ENCODE peak calls at places on chromosome 7, in eight cellular contexts. One of them, this sample, is unnamed.

GRCh38 chr7:25952277-25953057 is 199.5 kb upstream of the NFE2L3 start:
- DNase-seq in PC-3: no peak
- DNase-seq in neural progenitor cell: no peak
- DNase-seq in IMR-90: no peak
- DNase-seq in H9: peak; percentile 34
- DNase-seq in colonic mucosa: no peak
- DNase-seq in keratinocyte: no peak
- DNase-seq in fibroblast of lung: no peak
- DNase-seq in this sample: no peak

GRCh38 chr7:34493752-34494151 is 164.3 kb upstream of the NPSR1 start:
- DNase-seq in neural progenitor cell: no peak
- DNase-seq in colonic mucosa: no peak
- DNase-seq in PC-3: no peak
- DNase-seq in fibroblast of lung: no peak
- DNase-seq in H9: no peak
- DNase-seq in IMR-90: no peak
- DNase-seq in keratinocyte: no peak
- DNase-seq in this sample: no peak

GRCh38 chr7:84256481-84256880 is 61.9 kb upstream of the SEMA3A start:
- DNase-seq in colonic mucosa: no peak
- DNase-seq in IMR-90: peak; percentile 55
- DNase-seq in fibroblast of lung: peak; percentile 60
- DNase-seq in keratinocyte: no peak
- DNase-seq in PC-3: no peak
- DNase-seq in H9: no peak
- DNase-seq in neural progenitor cell: no peak
- DNase-seq in this sample: no peak

GRCh38 chr7:116708248-116708647 is 36.3 kb downstream of the MET start:
- DNase-seq in PC-3: no peak
- DNase-seq in colonic mucosa: no peak
- DNase-seq in fibroblast of lung: peak; percentile 27
- DNase-seq in H9: no peak
- DNase-seq in IMR-90: no peak
- DNase-seq in neural progenitor cell: no peak
- DNase-seq in keratinocyte: no peak
- DNase-seq in this sample: no peak

GRCh38 chr7:30805931-30806330 is 34.7 kb downstream of the MINDY4 start:
- DNase-seq in H9: no peak
- DNase-seq in colonic mucosa: no peak
- DNase-seq in keratinocyte: no peak
- DNase-seq in neural progenitor cell: no peak
- DNase-seq in IMR-90: no peak
- DNase-seq in PC-3: no peak
- DNase-seq in fibroblast of lung: no peak
- DNase-seq in this sample: no peak

GRCh38 chr7:2965745-2966270 is 77.9 kb downstream of the CARD11 start:
- DNase-seq in IMR-90: no peak
- DNase-seq in colonic mucosa: no peak
- DNase-seq in PC-3: no peak
- DNase-seq in fibroblast of lung: no peak
- DNase-seq in neural progenitor cell: no peak
- DNase-seq in H9: no peak
- DNase-seq in keratinocyte: no peak
- DNase-seq in this sample: no peak

GRCh38 chr7:6516387-6516983 is 34.8 kb downstream of the GRID2IP start:
- DNase-seq in PC-3: peak; percentile 89
- DNase-seq in IMR-90: peak; percentile 79
- DNase-seq in H9: peak; percentile 92
- DNase-seq in neural progenitor cell: peak; percentile 93
- DNase-seq in colonic mucosa: peak; percentile 86
- DNase-seq in fibroblast of lung: peak; percentile 83
- DNase-seq in keratinocyte: peak; percentile 44
- DNase-seq in this sample: peak; percentile 91

GRCh38 chr7:13845601-13846000 is 143.9 kb downstream of the ETV1 start:
- DNase-seq in neural progenitor cell: no peak
- DNase-seq in IMR-90: no peak
- DNase-seq in keratinocyte: no peak
- DNase-seq in colonic mucosa: no peak
- DNase-seq in PC-3: no peak
- DNase-seq in fibroblast of lung: no peak
- DNase-seq in H9: no peak
- DNase-seq in this sample: no peak

GRCh38 chr7:40680657-40681056 is 545.9 kb downstream of the SUGCT start:
- DNase-seq in colonic mucosa: no peak
- DNase-seq in keratinocyte: no peak
- DNase-seq in neural progenitor cell: peak; percentile 40
- DNase-seq in fibroblast of lung: no peak
- DNase-seq in H9: no peak
- DNase-seq in PC-3: peak; percentile 39
- DNase-seq in IMR-90: no peak
- DNase-seq in this sample: no peak

GRCh38 chr7:80044796-80045195 is 89.8 kb upstream of the GNAI1 start:
- DNase-seq in H9: no peak
- DNase-seq in fibroblast of lung: no peak
- DNase-seq in colonic mucosa: no peak
- DNase-seq in PC-3: no peak
- DNase-seq in IMR-90: no peak
- DNase-seq in neural progenitor cell: no peak
- DNase-seq in keratinocyte: no peak
- DNase-seq in this sample: no peak

GRCh38 chr7:90458104-90458503 is 11.3 kb upstream of the PTTG1IP2 start:
- DNase-seq in colonic mucosa: no peak
- DNase-seq in PC-3: no peak
- DNase-seq in fibroblast of lung: no peak
- DNase-seq in keratinocyte: no peak
- DNase-seq in neural progenitor cell: no peak
- DNase-seq in IMR-90: no peak
- DNase-seq in H9: no peak
- DNase-seq in this sample: no peak

GRCh38 chr7:66047426-66047825 is 28.2 kb upstream of the ASL start:
- DNase-seq in IMR-90: peak; percentile 95
- DNase-seq in colonic mucosa: no peak
- DNase-seq in H9: no peak
- DNase-seq in neural progenitor cell: no peak
- DNase-seq in keratinocyte: peak; percentile 71
- DNase-seq in PC-3: peak; percentile 93
- DNase-seq in fibroblast of lung: peak; percentile 89
- DNase-seq in this sample: no peak

GRCh38 chr7:30116771-30117170 is 18.0 kb upstream of the MTURN start:
- DNase-seq in colonic mucosa: no peak
- DNase-seq in IMR-90: no peak
- DNase-seq in neural progenitor cell: no peak
- DNase-seq in PC-3: no peak
- DNase-seq in keratinocyte: no peak
- DNase-seq in H9: no peak
- DNase-seq in fibroblast of lung: no peak
- DNase-seq in this sample: no peak

GRCh38 chr7:5354460-5355279 is 69.0 kb downstream of the TNRC18 start:
- DNase-seq in IMR-90: peak; percentile 43
- DNase-seq in keratinocyte: peak; percentile 9
- DNase-seq in colonic mucosa: peak; percentile 91
- DNase-seq in H9: peak; percentile 74
- DNase-seq in neural progenitor cell: no peak
- DNase-seq in PC-3: peak; percentile 17
- DNase-seq in fibroblast of lung: no peak
- DNase-seq in this sample: peak; percentile 84

GRCh38 chr7:154480817-154481216 is 428.6 kb downstream of the DPP6 start:
- DNase-seq in neural progenitor cell: no peak
- DNase-seq in H9: no peak
- DNase-seq in IMR-90: no peak
- DNase-seq in colonic mucosa: no peak
- DNase-seq in fibroblast of lung: no peak
- DNase-seq in keratinocyte: no peak
- DNase-seq in PC-3: no peak
- DNase-seq in this sample: no peak

DNA sequence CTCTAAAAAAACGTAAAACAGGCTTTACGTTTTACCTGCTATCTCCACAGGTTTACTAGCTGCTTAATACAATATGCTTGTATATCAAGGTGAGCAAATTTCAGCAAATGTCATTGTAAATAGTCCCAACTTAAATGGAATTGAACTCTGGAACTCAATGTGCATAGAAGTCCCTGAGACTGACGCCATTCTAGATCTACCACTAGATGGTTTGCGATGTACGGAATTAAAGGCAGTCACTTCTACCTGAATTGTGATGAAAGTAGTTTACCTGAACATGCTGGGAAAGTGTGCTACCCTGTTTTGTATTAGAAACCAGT is 837 bp upstream of the SNX13 start:
- DNase-seq in neural progenitor cell: no peak
- DNase-seq in colonic mucosa: no peak
- DNase-seq in H9: no peak
- DNase-seq in PC-3: peak; percentile 32
- DNase-seq in fibroblast of lung: peak; percentile 16
- DNase-seq in IMR-90: no peak
- DNase-seq in keratinocyte: no peak
- DNase-seq in this sample: no peak
- TF ChIP-seq CTCF in neural progenitor cell: no peak
- TF ChIP-seq CTCF in colonic mucosa: no peak
- TF ChIP-seq CTCF in H9: no peak
- TF ChIP-seq CTCF in PC-3: no peak
- TF ChIP-seq CTCF in fibroblast of lung: peak; percentile 19
- TF ChIP-seq CTCF in IMR-90: no peak
- TF ChIP-seq CTCF in keratinocyte: no peak
- TF ChIP-seq CTCF in this sample: no peak

GRCh38 chr7:778271-778967 is 51.3 kb upstream of the PRKAR1B start:
- DNase-seq in fibroblast of lung: no peak
- DNase-seq in H9: no peak
- DNase-seq in keratinocyte: no peak
- DNase-seq in neural progenitor cell: no peak
- DNase-seq in IMR-90: peak; percentile 4
- DNase-seq in colonic mucosa: no peak
- DNase-seq in PC-3: no peak
- DNase-seq in this sample: peak; percentile 73

GRCh38 chr7:776992-777520 is 50.0 kb upstream of the PRKAR1B start:
- DNase-seq in PC-3: no peak
- DNase-seq in IMR-90: peak; percentile 63
- DNase-seq in keratinocyte: no peak
- DNase-seq in neural progenitor cell: no peak
- DNase-seq in colonic mucosa: no peak
- DNase-seq in fibroblast of lung: no peak
- DNase-seq in H9: no peak
- DNase-seq in this sample: peak; percentile 29

GRCh38 chr7:774161-775109 is 47.4 kb upstream of the PRKAR1B start:
- DNase-seq in fibroblast of lung: peak; percentile 26
- DNase-seq in PC-3: peak; percentile 32
- DNase-seq in IMR-90: peak; percentile 20
- DNase-seq in H9: peak; percentile 81
- DNase-seq in colonic mucosa: peak; percentile 69
- DNase-seq in neural progenitor cell: peak; percentile 78
- DNase-seq in keratinocyte: no peak
- DNase-seq in this sample: peak; percentile 82

GRCh38 chr7:777679-778078 is 50.6 kb upstream of the PRKAR1B start:
- DNase-seq in fibroblast of lung: no peak
- DNase-seq in H9: no peak
- DNase-seq in keratinocyte: no peak
- DNase-seq in colonic mucosa: no peak
- DNase-seq in neural progenitor cell: no peak
- DNase-seq in PC-3: no peak
- DNase-seq in IMR-90: no peak
- DNase-seq in this sample: peak; percentile 41

GRCh38 chr7:776381-776780 is 49.3 kb upstream of the PRKAR1B start:
- DNase-seq in IMR-90: no peak
- DNase-seq in fibroblast of lung: no peak
- DNase-seq in colonic mucosa: no peak
- DNase-seq in keratinocyte: no peak
- DNase-seq in H9: no peak
- DNase-seq in neural progenitor cell: no peak
- DNase-seq in PC-3: no peak
- DNase-seq in this sample: peak; percentile 49
- H3K9ac ChIP-seq in IMR-90: no peak overlapping the region
- H3K9ac ChIP-seq in fibroblast of lung: no peak overlapping the region
- H3K9ac ChIP-seq in colonic mucosa: no peak overlapping the region
- H3K9ac ChIP-seq in keratinocyte: no peak overlapping the region
- H3K9ac ChIP-seq in H9: no peak overlapping the region
- H3K9ac ChIP-seq in neural progenitor cell: no peak overlapping the region
- H3K9ac ChIP-seq in PC-3: no peak overlapping the region
- H3K9ac ChIP-seq in this sample: no peak overlapping the region

DNA sequence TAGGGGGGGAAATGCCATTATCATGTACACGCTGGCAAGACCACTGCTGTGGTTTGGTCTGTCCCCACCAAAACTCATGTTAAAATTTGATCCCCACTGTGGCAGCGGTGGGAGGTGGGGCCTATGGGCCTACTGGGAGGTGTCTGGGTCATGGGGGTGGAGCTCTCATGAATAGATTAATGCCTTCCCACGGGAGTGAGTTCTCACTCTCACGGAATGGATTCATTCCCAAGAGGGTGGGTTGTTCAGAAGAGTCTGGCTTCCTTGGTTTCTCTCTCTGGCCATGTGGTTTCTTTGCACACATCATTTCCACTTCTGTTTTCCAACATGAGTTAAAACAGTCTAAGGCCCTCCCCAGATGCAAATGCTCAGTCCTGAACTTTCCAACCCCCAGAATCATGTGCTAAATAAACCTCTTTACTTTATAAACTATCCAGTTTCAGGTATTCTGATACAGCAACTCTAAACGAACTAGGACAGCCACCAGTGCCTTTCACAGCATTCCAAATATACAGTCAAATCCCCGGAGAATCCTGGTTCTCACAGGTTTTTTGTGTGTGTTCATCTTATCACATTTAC is 44.3 kb downstream of the SMURF1 start:
- DNase-seq in H9: no peak
- DNase-seq in colonic mucosa: no peak
- DNase-seq in neural progenitor cell: no peak
- DNase-seq in keratinocyte: no peak
- DNase-seq in fibroblast of lung: no peak
- DNase-seq in PC-3: no peak
- DNase-seq in IMR-90: no peak
- DNase-seq in this sample: no peak
- H3K27ac ChIP-seq in H9: peak overlapping the region; percentile 40
- H3K27ac ChIP-seq in colonic mucosa: peak overlapping the region; percentile 34
- H3K27ac ChIP-seq in neural progenitor cell: no peak overlapping the region
- H3K27ac ChIP-seq in keratinocyte: peak overlapping the region; percentile 67
- H3K27ac ChIP-seq in fibroblast of lung: peak overlapping the region; percentile 66
- H3K27ac ChIP-seq in PC-3: no peak overlapping the region
- H3K27ac ChIP-seq in IMR-90: no peak overlapping the region
- H3K27ac ChIP-seq in this sample: no peak overlapping the region

GRCh38 chr7:129144095-129144833 is at the start of gene TSPAN33:
- DNase-seq in neural progenitor cell: peak; percentile 95
- DNase-seq in PC-3: peak; percentile 79
- DNase-seq in colonic mucosa: peak; percentile 87
- DNase-seq in IMR-90: peak; percentile 55
- DNase-seq in H9: peak; percentile 92
- DNase-seq in keratinocyte: no peak
- DNase-seq in fibroblast of lung: peak; percentile 55
- DNase-seq in this sample: peak; percentile 92

GRCh38 chr7:129147723-129148122 is 3.2 kb downstream of the TSPAN33 start:
- DNase-seq in colonic mucosa: no peak
- DNase-seq in IMR-90: no peak
- DNase-seq in neural progenitor cell: no peak
- DNase-seq in keratinocyte: no peak
- DNase-seq in H9: no peak
- DNase-seq in fibroblast of lung: no peak
- DNase-seq in PC-3: no peak
- DNase-seq in this sample: no peak

GRCh38 chr7:129143724-129144094 is 798 bp upstream of the TSPAN33 start:
- DNase-seq in IMR-90: no peak
- DNase-seq in neural progenitor cell: peak; percentile 34
- DNase-seq in colonic mucosa: no peak
- DNase-seq in PC-3: no peak
- DNase-seq in keratinocyte: no peak
- DNase-seq in fibroblast of lung: no peak
- DNase-seq in H9: no peak
- DNase-seq in this sample: no peak

GRCh38 chr7:129146237-129146979 is 1.9 kb downstream of the TSPAN33 start:
- DNase-seq in fibroblast of lung: no peak
- DNase-seq in H9: no peak
- DNase-seq in PC-3: no peak
- DNase-seq in neural progenitor cell: no peak
- DNase-seq in IMR-90: no peak
- DNase-seq in colonic mucosa: no peak
- DNase-seq in keratinocyte: no peak
- DNase-seq in this sample: no peak

GRCh38 chr7:129144834-129145668 is 544 bp downstream of the TSPAN33 start:
- DNase-seq in H9: no peak
- DNase-seq in neural progenitor cell: no peak
- DNase-seq in keratinocyte: no peak
- DNase-seq in PC-3: no peak
- DNase-seq in IMR-90: no peak
- DNase-seq in fibroblast of lung: no peak
- DNase-seq in colonic mucosa: no peak
- DNase-seq in this sample: no peak
- TF ChIP-seq CTCF in H9: peak; percentile 48
- TF ChIP-seq CTCF in neural progenitor cell: peak; percentile 42
- TF ChIP-seq CTCF in keratinocyte: peak; percentile 55
- TF ChIP-seq CTCF in PC-3: peak; percentile 54
- TF ChIP-seq CTCF in IMR-90: no peak
- TF ChIP-seq CTCF in fibroblast of lung: peak; percentile 29
- TF ChIP-seq CTCF in colonic mucosa: no peak
- TF ChIP-seq CTCF in this sample: no peak

This sample was measured in kidney.